ENCODE peak calls at places on chromosomes 16 and 17, in ten cellular contexts. V is breast epithelium; W is bronchial epithelial cell; Z is NCI-H1105 treated with DMSO at 0.1 percent for 48 hours; G is endothelial cell; X is ecto neural progenitor cell; Q is RCC 7860; I is activated CD8-positive, alpha-beta memory T cell treated with anti-CD3 and anti-CD28 coated beads for 1 hour; R is NCI-H1930; H is AG04450. O is an unnamed sample.

GRCh38 chr17:57948555-57949420 is 6.4 kb downstream of the CUEDC1 start:
- DNase-seq in V (no peak), W (peak; percentile 99), Z (no peak), G (no peak), X (no peak), Q (peak; percentile 100), I (no peak), R (no peak), H (peak; percentile 60), O (no peak)

GRCh38 chr17:57957886-57958285 is 2.7 kb upstream of the CUEDC1 start:
- DNase-seq in V (peak; percentile 3), W (no peak), Z (no peak), G (no peak), X (peak; percentile 39), Q (no peak), I (no peak), R (no peak), H (no peak), O (no peak)

GRCh38 chr16:57642368-57643135 is 14.1 kb downstream of the ADGRG1 start:
- DNase-seq in V (no peak), W (peak; percentile 31), Z (no peak), G (no peak), X (no peak), Q (no peak), I (no peak), R (no peak), H (no peak), O (no peak)

GRCh38 chr16:7377231-7377630 is 44.6 kb downstream of the RBFOX1 start:
- DNase-seq in V (no peak), W (no peak), Z (no peak), G (no peak), X (no peak), Q (no peak), I (no peak), R (no peak), H (no peak), O (no peak)

GRCh38 chr16:75203667-75204409 is 3.1 kb downstream of the CTRB2 start:
- DNase-seq in V (no peak), W (no peak), Z (no peak), G (no peak), X (no peak), Q (no peak), I (no peak), R (no peak), H (no peak), O (no peak)

GRCh38 chr16:27748868-27749546 is 199.1 kb downstream of the KATNIP start:
- DNase-seq in V (no peak), W (peak; percentile 60), Z (peak; percentile 56), G (peak; percentile 19), X (peak; percentile 61), Q (peak; percentile 66), I (no peak), R (no peak), H (peak; percentile 39), O (no peak)

GRCh38 chr16:1526608-1527555 is 6.6 kb upstream of the TMEM204 start:
- DNase-seq in V (no peak), W (no peak), Z (no peak), G (no peak), X (no peak), Q (no peak), I (no peak), R (no peak), H (no peak), O (no peak)

GRCh38 chr16:2026461-2027023 is at the start of gene NHERF2:
- DNase-seq in V (no peak), W (no peak), Z (no peak), G (no peak), X (no peak), Q (no peak), I (no peak), R (no peak), H (no peak), O (no peak)

GRCh38 chr17:41672153-41672552 is 16.5 kb upstream of the EIF1 start:
- DNase-seq in V (no peak), W (no peak), Z (no peak), G (no peak), X (no peak), Q (no peak), I (no peak), R (no peak), H (no peak), O (no peak)

GRCh38 chr16:85480727-85481101 is 132.4 kb upstream of the GSE1 start:
- DNase-seq in V (no peak), W (no peak), Z (no peak), G (no peak), X (no peak), Q (no peak), I (no peak), R (no peak), H (no peak), O (no peak)

GRCh38 chr16:89155184-89155679 is 16.3 kb upstream of the CDH15 start:
- DNase-seq in V (peak; percentile 55), W (no peak), Z (no peak), G (no peak), X (no peak), Q (no peak), I (no peak), R (no peak), H (peak; percentile 47), O (no peak)

GRCh38 chr17:42002792-42003301 is 14.4 kb downstream of the DNAJC7 start:
- DNase-seq in V (no peak), W (no peak), Z (no peak), G (no peak), X (no peak), Q (peak; percentile 24), I (no peak), R (no peak), H (no peak), O (no peak)

GRCh38 chr17:58318065-58318481 is 10.5 kb downstream of the TSPOAP1 start:
- DNase-seq in V (no peak), W (no peak), Z (no peak), G (no peak), X (no peak), Q (no peak), I (no peak), R (no peak), H (no peak), O (no peak)

GRCh38 chr16:586047-586644 is 3.7 kb upstream of the RAB40C start:
- DNase-seq in V (no peak), W (no peak), Z (no peak), G (no peak), X (no peak), Q (no peak), I (no peak), R (no peak), H (no peak), O (no peak)

GRCh38 chr17:8151120-8151640 is 1.0 kb downstream of the PER1 start:
- DNase-seq in V (peak; percentile 81), W (peak; percentile 54), Z (peak; percentile 87), G (peak; percentile 77), X (peak; percentile 91), Q (no peak), I (peak; percentile 88), R (peak; percentile 87), H (peak; percentile 63), O (peak; percentile 81)

GRCh38 chr17:81640011-81640410 is 3.0 kb downstream of the TSPAN10 start:
- DNase-seq in V (no peak), W (no peak), Z (no peak), G (no peak), X (no peak), Q (no peak), I (no peak), R (no peak), H (no peak), O (no peak)

GRCh38 chr17:29197516-29198272 is 17.5 kb upstream of the MYO18A start:
- DNase-seq in V (no peak), W (no peak), Z (no peak), G (no peak), X (no peak), Q (no peak), I (no peak), R (no peak), H (no peak), O (no peak)

GRCh38 chr16:588639-588888 is 1.3 kb upstream of the RAB40C start:
- DNase-seq in V (no peak), W (peak; percentile 47), Z (peak; percentile 7), G (peak; percentile 41), X (peak; percentile 68), Q (peak; percentile 58), I (peak; percentile 41), R (no peak), H (peak; percentile 23), O (peak; percentile 71)

GRCh38 chr17:39618956-39619785 is 7.6 kb upstream of the PPP1R1B start:
- DNase-seq in V (no peak), W (no peak), Z (no peak), G (no peak), X (no peak), Q (no peak), I (no peak), R (no peak), H (no peak), O (no peak)

GRCh38 chr17:44736551-44737240 is 22.1 kb upstream of the ADAM11 start:
- DNase-seq in V (no peak), W (no peak), Z (no peak), G (no peak), X (no peak), Q (no peak), I (no peak), R (no peak), H (no peak), O (no peak)

GRCh38 chr17:40016692-40017000 is 1.4 kb downstream of the CSF3 start:
- DNase-seq in V (no peak), W (no peak), Z (no peak), G (no peak), X (no peak), Q (no peak), I (no peak), R (no peak), H (no peak), O (no peak)

GRCh38 chr17:1942066-1942365 is 83.1 kb downstream of the RTN4RL1 start:
- DNase-seq in V (no peak), W (no peak), Z (no peak), G (no peak), X (no peak), Q (no peak), I (no peak), R (no peak), H (no peak), O (no peak)

GRCh38 chr16:28537964-28538732 is 626 bp downstream of the NUPR1 start:
- DNase-seq in V (no peak), W (no peak), Z (no peak), G (no peak), X (no peak), Q (no peak), I (no peak), R (no peak), H (no peak), O (no peak)

GRCh38 chr17:27496501-27496943 is 40.3 kb downstream of the KSR1 start:
- DNase-seq in V (no peak), W (no peak), Z (no peak), G (no peak), X (no peak), Q (no peak), I (no peak), R (no peak), H (no peak), O (no peak)

GRCh38 chr17:72187544-72187943 is 66.7 kb downstream of the SOX9 start:
- DNase-seq in V (peak; percentile 48), W (no peak), Z (peak; percentile 20), G (no peak), X (no peak), Q (no peak), I (no peak), R (no peak), H (no peak), O (no peak)

GRCh38 chr17:44826123-44826790 is 3.8 kb downstream of the GJC1 start:
- DNase-seq in V (no peak), W (no peak), Z (no peak), G (no peak), X (no peak), Q (peak; percentile 63), I (no peak), R (no peak), H (no peak), O (no peak)

GRCh38 chr16:80231888-80232287 is 308.9 kb upstream of the DYNLRB2 start:
- DNase-seq in V (no peak), W (peak; percentile 93), Z (no peak), G (no peak), X (no peak), Q (peak; percentile 95), I (no peak), R (no peak), H (peak; percentile 38), O (no peak)

GRCh38 chr17:5043524-5043923 is 8.3 kb upstream of the SLC52A1 start:
- DNase-seq in V (no peak), W (no peak), Z (no peak), G (no peak), X (no peak), Q (no peak), I (no peak), R (no peak), H (no peak), O (no peak)